ENCODE peak calls at places on chromosomes 3 and 15, in five cellular contexts. L, J, Z, P and S are unnamed samples.
A peak's percentile ranks its signal among the peaks of the same experiment; 100 is the strongest.

GRCh38 chr3:160450846-160451245 is 1.3 kb upstream of the TRIM59 start:
- DNase-seq in L (no peak), J (no peak), Z (no peak), P (peak; percentile 67), S (no peak)

GRCh38 chr3:58333206-58334012 is 717 bp downstream of the PXK start:
- DNase-seq in L (peak; percentile 24), J (no peak), Z (peak; percentile 43), P (peak; percentile 40), S (peak; percentile 62)

GRCh38 chr3:127849368-127849767 is 27.1 kb upstream of the MGLL start:
- DNase-seq in L (no peak), J (no peak), Z (no peak), P (no peak), S (no peak)

GRCh38 chr15:96322401-96323249 is 7.9 kb upstream of the NR2F2 start:
- DNase-seq in L (no peak), J (no peak), Z (peak; percentile 32), P (peak; percentile 69), S (no peak)

GRCh38 chr3:129732200-129732876 is 125.9 kb upstream of the PLXND1 start:
- DNase-seq in L (no peak), J (no peak), Z (no peak), P (no peak), S (no peak)

GRCh38 chr3:170705136-170705535 is 119.3 kb upstream of the SLC7A14 start:
- DNase-seq in L (no peak), J (no peak), Z (no peak), P (no peak), S (no peak)

GRCh38 chr3:135514064-135514455 is 451.5 kb upstream of the PPP2R3A start:
- DNase-seq in L (no peak), J (no peak), Z (no peak), P (no peak), S (no peak)

GRCh38 chr15:85316244-85316934 is 64.0 kb upstream of the AKAP13 start:
- DNase-seq in L (no peak), J (no peak), Z (no peak), P (peak; percentile 26), S (no peak)

GRCh38 chr3:107235193-107235922 is 141.9 kb upstream of the CCDC54 start:
- DNase-seq in L (no peak), J (no peak), Z (no peak), P (no peak), S (no peak)

GRCh38 chr3:144549161-144549560 is 577.5 kb downstream of the DIPK2A start:
- DNase-seq in L (no peak), J (no peak), Z (no peak), P (peak; percentile 2), S (no peak)

GRCh38 chr15:49530106-49530505 is 90.5 kb downstream of the FAM227B start:
- DNase-seq in L (no peak), J (no peak), Z (no peak), P (peak; percentile 7), S (no peak)

GRCh38 chr3:46662771-46663551 is 30.5 kb downstream of the ALS2CL start:
- DNase-seq in L (no peak), J (no peak), Z (peak; percentile 83), P (peak; percentile 74), S (no peak)

GRCh38 chr3:98565843-98566242 is 27.6 kb downstream of the CPOX start:
- DNase-seq in L (no peak), J (no peak), Z (no peak), P (no peak), S (no peak)

GRCh38 chr3:186102687-186103086 is 6.2 kb downstream of the ETV5 start:
- DNase-seq in L (no peak), J (no peak), Z (no peak), P (peak; percentile 62), S (no peak)